ENCODE peak calls at places on chromosomes 11 and 22, in six cellular contexts. T is left cardiac atrium, O is fibroblast of lung, L is NCI-H1694, W is hypothalamus, Z is adrenal gland. X is an unnamed sample.

GRCh38 chr22:25564979-25565677 is 653 bp downstream of the GRK3 start:
- DNase-seq in O (peak), W (peak), L (no peak), Z (no peak), T (peak), X (peak)

GRCh38 chr11:126334665-126335462 is 20.6 kb upstream of the ST3GAL4 start:
- DNase-seq in W (no peak), L (no peak), Z (no peak), T (no peak), O (peak), X (no peak)

GRCh38 chr22:49636649-49637048 is 191.0 kb downstream of the BRD1 start:
- DNase-seq in Z (no peak), T (no peak), L (no peak), O (no peak), W (no peak), X (no peak)

GRCh38 chr22:40258463-40259046 is 80.8 kb downstream of the TNRC6B start:
- DNase-seq in L (no peak), T (no peak), W (no peak), O (peak), Z (no peak), X (no peak)

GRCh38 chr11:68002943-68003845 is 703 bp downstream of the UNC93B1 start:
- DNase-seq in L (no peak), W (no peak), T (no peak), O (no peak), Z (peak), X (no peak)

GRCh38 chr11:27865105-27865504 is 164.8 kb upstream of the BDNF start:
- DNase-seq in T (no peak), O (no peak), L (no peak), W (no peak), Z (no peak), X (no peak)

GRCh38 chr11:1992111-1992510 is 5.5 kb downstream of the H19 start:
- DNase-seq in W (no peak), Z (no peak), L (no peak), O (no peak), T (no peak), X (no peak)

GRCh38 chr11:73578786-73579185 is 19.1 kb downstream of the FAM168A start:
- DNase-seq in T (no peak), L (no peak), W (no peak), Z (no peak), O (peak), X (no peak)

GRCh38 chr11:46511352-46511751 is 82.5 kb downstream of the AMBRA1 start:
- DNase-seq in O (no peak), L (no peak), Z (no peak), W (no peak), T (no peak), X (no peak)

GRCh38 chr11:7256943-7257342 is 5.2 kb downstream of the SYT9 start:
- DNase-seq in O (no peak), W (no peak), Z (no peak), T (no peak), L (no peak), X (no peak)

GRCh38 chr11:77069336-77069968 is 2.7 kb downstream of the CAPN5 start:
- DNase-seq in Z (peak), L (no peak), O (no peak), W (no peak), T (no peak), X (peak)

GRCh38 chr11:111525456-111525855 is 10.9 kb downstream of the HOATZ start:
- DNase-seq in O (no peak), Z (no peak), L (no peak), W (no peak), T (no peak), X (no peak)

X was measured in breast epithelium.